ENCODE peak calls at places on chromosome 11, in seven cellular contexts. One of them, this sample, is unnamed.

GRCh38 chr11:73262851-73263495 is 9.2 kb upstream of the P2RY6 start:
- DNase-seq in stomach: no peak
- DNase-seq in IMR-90: peak
- DNase-seq in right lobe of liver: peak
- DNase-seq in uterus: no peak
- DNase-seq in body of pancreas: no peak
- DNase-seq in Peyer's patch: no peak
- DNase-seq in this sample: no peak

GRCh38 chr11:46513934-46514342 is 79.9 kb downstream of the AMBRA1 start:
- DNase-seq in stomach: peak
- DNase-seq in IMR-90: peak
- DNase-seq in right lobe of liver: no peak
- DNase-seq in uterus: peak
- DNase-seq in body of pancreas: peak
- DNase-seq in Peyer's patch: no peak
- DNase-seq in this sample: peak

GRCh38 chr11:100593321-100593720 is 93.8 kb upstream of the ARHGAP42 start:
- DNase-seq in stomach: no peak
- DNase-seq in IMR-90: peak
- DNase-seq in right lobe of liver: no peak
- DNase-seq in uterus: no peak
- DNase-seq in body of pancreas: no peak
- DNase-seq in Peyer's patch: no peak
- DNase-seq in this sample: no peak

GRCh38 chr11:19679952-19680823 is 32.4 kb upstream of the NAV2 start:
- DNase-seq in stomach: peak
- DNase-seq in IMR-90: peak
- DNase-seq in right lobe of liver: peak
- DNase-seq in uterus: peak
- DNase-seq in body of pancreas: peak
- DNase-seq in Peyer's patch: peak
- DNase-seq in this sample: peak

GRCh38 chr11:126646701-126647209 is 291.3 kb downstream of the ST3GAL4 start:
- DNase-seq in stomach: no peak
- DNase-seq in IMR-90: peak
- DNase-seq in right lobe of liver: no peak
- DNase-seq in uterus: no peak
- DNase-seq in body of pancreas: no peak
- DNase-seq in Peyer's patch: no peak
- DNase-seq in this sample: no peak

GRCh38 chr11:11641581-11641980 is 19.8 kb upstream of the GALNT18 start:
- DNase-seq in stomach: no peak
- DNase-seq in IMR-90: no peak
- DNase-seq in right lobe of liver: no peak
- DNase-seq in uterus: no peak
- DNase-seq in body of pancreas: no peak
- DNase-seq in Peyer's patch: no peak
- DNase-seq in this sample: no peak

GRCh38 chr11:42273977-42274376 is 814.5 kb upstream of the LRRC4C start:
- DNase-seq in stomach: no peak
- DNase-seq in IMR-90: no peak
- DNase-seq in right lobe of liver: no peak
- DNase-seq in uterus: no peak
- DNase-seq in body of pancreas: no peak
- DNase-seq in Peyer's patch: no peak
- DNase-seq in this sample: no peak

GRCh38 chr11:88455974-88456373 is 118.4 kb upstream of the CTSC start:
- DNase-seq in stomach: no peak
- DNase-seq in IMR-90: no peak
- DNase-seq in right lobe of liver: no peak
- DNase-seq in uterus: no peak
- DNase-seq in body of pancreas: no peak
- DNase-seq in Peyer's patch: no peak
- DNase-seq in this sample: no peak

GRCh38 chr11:133918606-133919260 is 38.0 kb downstream of the IGSF9B start:
- DNase-seq in stomach: no peak
- DNase-seq in IMR-90: no peak
- DNase-seq in right lobe of liver: no peak
- DNase-seq in uterus: no peak
- DNase-seq in body of pancreas: no peak
- DNase-seq in Peyer's patch: no peak
- DNase-seq in this sample: no peak

GRCh38 chr11:44940424-44940823 is 10.3 kb downstream of the TP53I11 start:
- DNase-seq in stomach: no peak
- DNase-seq in IMR-90: no peak
- DNase-seq in right lobe of liver: no peak
- DNase-seq in uterus: no peak
- DNase-seq in body of pancreas: no peak
- DNase-seq in Peyer's patch: no peak
- DNase-seq in this sample: no peak

GRCh38 chr11:75301602-75302345 is 49.7 kb downstream of the ARRB1 start:
- DNase-seq in stomach: peak
- DNase-seq in IMR-90: no peak
- DNase-seq in right lobe of liver: no peak
- DNase-seq in uterus: no peak
- DNase-seq in body of pancreas: peak
- DNase-seq in Peyer's patch: no peak
- DNase-seq in this sample: no peak

GRCh38 chr11:7905961-7906429 is 25.1 kb downstream of the OR10A6 start:
- DNase-seq in stomach: peak
- DNase-seq in IMR-90: no peak
- DNase-seq in right lobe of liver: no peak
- DNase-seq in uterus: no peak
- DNase-seq in body of pancreas: no peak
- DNase-seq in Peyer's patch: no peak
- DNase-seq in this sample: no peak

GRCh38 chr11:96309643-96310017 is 33.4 kb downstream of the MAML2 start:
- DNase-seq in stomach: no peak
- DNase-seq in IMR-90: no peak
- DNase-seq in right lobe of liver: no peak
- DNase-seq in uterus: no peak
- DNase-seq in body of pancreas: no peak
- DNase-seq in Peyer's patch: no peak
- DNase-seq in this sample: no peak

GRCh38 chr11:69212121-69213110 is 56.7 kb downstream of the SMIM38 start:
- DNase-seq in stomach: peak
- DNase-seq in IMR-90: no peak
- DNase-seq in right lobe of liver: peak
- DNase-seq in uterus: no peak
- DNase-seq in body of pancreas: peak
- DNase-seq in Peyer's patch: no peak
- DNase-seq in this sample: peak

GRCh38 chr11:10488121-10488580 is 33.1 kb downstream of the AMPD3 start:
- DNase-seq in stomach: peak
- DNase-seq in IMR-90: peak
- DNase-seq in right lobe of liver: no peak
- DNase-seq in uterus: no peak
- DNase-seq in body of pancreas: no peak
- DNase-seq in Peyer's patch: peak
- DNase-seq in this sample: no peak

GRCh38 chr11:74316772-74317505 is 5.5 kb upstream of the P4HA3 start:
- DNase-seq in stomach: no peak
- DNase-seq in IMR-90: peak
- DNase-seq in right lobe of liver: no peak
- DNase-seq in uterus: no peak
- DNase-seq in body of pancreas: no peak
- DNase-seq in Peyer's patch: no peak
- DNase-seq in this sample: no peak

GRCh38 chr11:131955901-131956300 is 585.5 kb downstream of the NTM start:
- DNase-seq in stomach: no peak
- DNase-seq in IMR-90: no peak
- DNase-seq in right lobe of liver: no peak
- DNase-seq in uterus: no peak
- DNase-seq in body of pancreas: no peak
- DNase-seq in Peyer's patch: no peak
- DNase-seq in this sample: no peak

GRCh38 chr11:109971184-109971523 is 122.0 kb upstream of the ZC3H12C start:
- DNase-seq in stomach: no peak
- DNase-seq in IMR-90: peak
- DNase-seq in right lobe of liver: no peak
- DNase-seq in uterus: no peak
- DNase-seq in body of pancreas: no peak
- DNase-seq in Peyer's patch: no peak
- DNase-seq in this sample: peak

GRCh38 chr11:27672836-27673464 is 27.3 kb downstream of the BDNF start:
- DNase-seq in stomach: no peak
- DNase-seq in IMR-90: peak
- DNase-seq in right lobe of liver: no peak
- DNase-seq in uterus: no peak
- DNase-seq in body of pancreas: no peak
- DNase-seq in Peyer's patch: no peak
- DNase-seq in this sample: no peak

GRCh38 chr11:74641289-74641688 is 48.9 kb downstream of the POLD3 start:
- DNase-seq in stomach: no peak
- DNase-seq in IMR-90: no peak
- DNase-seq in right lobe of liver: no peak
- DNase-seq in uterus: no peak
- DNase-seq in body of pancreas: no peak
- DNase-seq in Peyer's patch: no peak
- DNase-seq in this sample: no peak

GRCh38 chr11:86341382-86341781 is 33.3 kb upstream of the CCDC81 start:
- DNase-seq in stomach: no peak
- DNase-seq in IMR-90: no peak
- DNase-seq in right lobe of liver: no peak
- DNase-seq in uterus: no peak
- DNase-seq in body of pancreas: no peak
- DNase-seq in Peyer's patch: no peak
- DNase-seq in this sample: no peak
- H3K27ac ChIP-seq in stomach: no peak
- H3K27ac ChIP-seq in IMR-90: no peak
- H3K27ac ChIP-seq in right lobe of liver: no peak
- H3K27ac ChIP-seq in uterus: no peak
- H3K27ac ChIP-seq in body of pancreas: no peak
- H3K27ac ChIP-seq in Peyer's patch: no peak
- H3K27ac ChIP-seq in this sample: no peak

DNA sequence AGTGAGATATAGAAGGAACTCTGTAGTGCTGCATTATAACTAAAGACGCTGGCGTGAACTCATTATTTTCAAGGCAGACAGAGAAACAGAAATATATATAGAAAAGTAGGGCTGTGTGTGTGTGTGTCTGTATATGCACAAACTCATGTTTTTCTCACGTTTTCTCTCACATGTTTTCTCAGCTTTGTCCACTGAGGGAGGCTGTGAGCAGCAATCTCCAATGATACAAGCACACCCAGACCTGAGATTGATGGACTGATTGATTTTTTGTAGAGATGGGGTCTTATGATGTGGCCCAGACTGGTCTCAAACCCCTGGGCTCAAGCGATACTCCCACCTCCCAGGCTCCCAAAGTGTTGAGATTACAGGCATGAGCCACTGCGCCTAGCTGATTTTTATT is 122.5 kb downstream of the SERGEF start:
- DNase-seq in stomach: no peak
- DNase-seq in IMR-90: no peak
- DNase-seq in right lobe of liver: no peak
- DNase-seq in uterus: no peak
- DNase-seq in body of pancreas: no peak
- DNase-seq in Peyer's patch: no peak
- DNase-seq in this sample: no peak
- TF ChIP-seq CTCF in stomach: no peak
- TF ChIP-seq CTCF in IMR-90: no peak
- TF ChIP-seq CTCF in right lobe of liver: no peak
- TF ChIP-seq CTCF in uterus: no peak
- TF ChIP-seq CTCF in body of pancreas: no peak
- TF ChIP-seq CTCF in Peyer's patch: no peak
- TF ChIP-seq CTCF in this sample: no peak

GRCh38 chr11:4605057-4605456 is 3.0 kb downstream of the TRIM68 start:
- DNase-seq in stomach: no peak
- DNase-seq in IMR-90: no peak
- DNase-seq in right lobe of liver: no peak
- DNase-seq in uterus: no peak
- DNase-seq in body of pancreas: peak
- DNase-seq in Peyer's patch: no peak
- DNase-seq in this sample: no peak

GRCh38 chr11:4606231-4607015 is 1.6 kb downstream of the TRIM68 start:
- DNase-seq in stomach: no peak
- DNase-seq in IMR-90: peak
- DNase-seq in right lobe of liver: no peak
- DNase-seq in uterus: no peak
- DNase-seq in body of pancreas: no peak
- DNase-seq in Peyer's patch: no peak
- DNase-seq in this sample: no peak

GRCh38 chr11:4610258-4610935 is 2.4 kb upstream of the TRIM68 start:
- DNase-seq in stomach: no peak
- DNase-seq in IMR-90: peak
- DNase-seq in right lobe of liver: no peak
- DNase-seq in uterus: no peak
- DNase-seq in body of pancreas: no peak
- DNase-seq in Peyer's patch: no peak
- DNase-seq in this sample: no peak

GRCh38 chr11:4607111-4607510 is 920 bp downstream of the TRIM68 start:
- DNase-seq in stomach: no peak
- DNase-seq in IMR-90: peak
- DNase-seq in right lobe of liver: no peak
- DNase-seq in uterus: no peak
- DNase-seq in body of pancreas: no peak
- DNase-seq in Peyer's patch: no peak
- DNase-seq in this sample: no peak

DNA sequence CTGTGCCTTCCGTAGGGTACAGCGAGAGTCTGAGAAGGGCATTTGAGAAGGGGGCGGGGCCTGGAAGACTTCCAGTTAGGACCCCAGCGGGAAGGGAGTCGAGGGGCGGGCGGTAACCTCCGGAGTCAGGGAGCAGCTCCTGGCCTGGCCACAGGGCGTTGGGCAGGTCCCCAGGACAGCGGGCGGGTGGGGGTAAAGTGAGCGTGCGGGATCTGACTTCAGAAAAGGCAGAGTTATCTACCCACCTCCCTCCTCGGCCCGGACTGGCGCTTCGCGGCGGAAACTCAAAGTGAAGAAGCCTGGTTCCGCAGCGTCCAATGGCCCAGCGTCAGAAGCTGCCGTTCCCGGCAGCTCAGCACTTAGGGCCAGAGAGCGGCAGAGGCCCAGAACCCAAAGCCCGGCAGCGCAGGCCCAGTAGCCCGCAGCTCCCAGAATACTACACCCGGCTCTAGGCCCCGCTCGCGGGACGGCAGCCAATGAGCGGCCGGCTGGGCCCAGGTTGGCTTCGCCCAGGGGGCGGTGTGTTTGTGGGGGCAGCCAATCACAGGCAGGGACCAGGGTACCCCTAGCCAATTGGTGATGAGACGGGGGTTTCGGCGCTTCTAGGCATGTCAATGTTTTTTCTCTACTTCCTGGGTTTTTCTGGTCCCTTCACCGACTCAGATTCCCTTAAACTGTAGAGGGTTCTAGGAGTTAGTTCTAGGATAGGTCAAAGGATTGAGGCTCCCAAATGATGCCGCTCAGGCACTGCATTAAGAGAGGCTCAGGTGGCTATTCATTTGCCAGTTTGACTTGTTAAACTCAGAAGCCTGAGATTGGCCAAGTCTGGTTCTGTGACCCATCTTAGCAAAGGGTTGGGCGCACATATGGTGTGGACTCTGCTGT is at the start of gene TRIM68:
- DNase-seq in stomach: peak
- DNase-seq in IMR-90: peak
- DNase-seq in right lobe of liver: peak
- DNase-seq in uterus: peak
- DNase-seq in body of pancreas: peak
- DNase-seq in Peyer's patch: peak
- DNase-seq in this sample: peak
- TF ChIP-seq POLR2A in stomach: no peak
- TF ChIP-seq POLR2A in IMR-90: peak
- TF ChIP-seq POLR2A in right lobe of liver: peak
- TF ChIP-seq POLR2A in uterus: peak
- TF ChIP-seq POLR2A in body of pancreas: peak
- TF ChIP-seq POLR2A in Peyer's patch: peak
- TF ChIP-seq POLR2A in this sample: no peak

GRCh38 chr11:6579681-6580080 is 23.7 kb downstream of the RRP8 start:
- DNase-seq in stomach: no peak
- DNase-seq in IMR-90: no peak
- DNase-seq in right lobe of liver: no peak
- DNase-seq in uterus: no peak
- DNase-seq in body of pancreas: no peak
- DNase-seq in Peyer's patch: no peak
- DNase-seq in this sample: no peak
- H3K27ac ChIP-seq in stomach: no peak
- H3K27ac ChIP-seq in IMR-90: no peak
- H3K27ac ChIP-seq in right lobe of liver: no peak
- H3K27ac ChIP-seq in uterus: no peak
- H3K27ac ChIP-seq in body of pancreas: no peak
- H3K27ac ChIP-seq in Peyer's patch: no peak
- H3K27ac ChIP-seq in this sample: no peak

This sample was measured in heart left ventricle.